ENCODE peak calls at places on chromosome 1, in four cellular contexts. Q is T-cell, K is left cardiac atrium, U is NCI-H2171. Y is an unnamed sample.

GRCh38 chr1:30728832-30729638 is 5.7 kb upstream of the MATN1 start:
- DNase-seq in Q (no peak), K (no peak), U (no peak), Y (no peak)

GRCh38 chr1:77514871-77515776 is 167.3 kb downstream of the ZZZ3 start:
- DNase-seq in Q (no peak), K (no peak), U (no peak), Y (no peak)

GRCh38 chr1:244210884-244211558 is 159.9 kb downstream of the ZBTB18 start:
- DNase-seq in Q (no peak), K (no peak), U (no peak), Y (no peak)

GRCh38 chr1:54314691-54315455 is 91.3 kb downstream of the SSBP3 start:
- DNase-seq in Q (no peak), K (no peak), U (peak), Y (peak)

GRCh38 chr1:119546641-119547040 is 39.6 kb downstream of the HSD3B1 start:
- DNase-seq in Q (no peak), K (no peak), U (no peak), Y (no peak)

GRCh38 chr1:94096797-94097549 is 24.0 kb downstream of the ABCA4 start:
- DNase-seq in Q (no peak), K (peak), U (no peak), Y (no peak)

GRCh38 chr1:234607091-234608025 is 2.6 kb downstream of the IRF2BP2 start:
- DNase-seq in Q (peak), K (no peak), U (peak), Y (no peak)

GRCh38 chr1:86926886-86927285 is 12.5 kb downstream of the HS2ST1 start:
- DNase-seq in Q (no peak), K (no peak), U (no peak), Y (no peak)

GRCh38 chr1:203607169-203607873 is 19.3 kb upstream of the ATP2B4 start:
- DNase-seq in Q (peak), K (peak), U (no peak), Y (no peak)

GRCh38 chr1:59967141-59967697 is 40.6 kb upstream of the CYP2J2 start:
- DNase-seq in Q (no peak), K (no peak), U (peak), Y (no peak)

GRCh38 chr1:183110466-183110865 is 75.6 kb upstream of the LAMC2 start:
- DNase-seq in Q (no peak), K (no peak), U (no peak), Y (no peak)

GRCh38 chr1:180911640-180912161 is 996 bp upstream of the KIAA1614 start:
- DNase-seq in Q (no peak), K (no peak), U (no peak), Y (no peak)

GRCh38 chr1:153565529-153566374 is at the start of gene S100A2:
- DNase-seq in Q (peak), K (peak), U (peak), Y (no peak)

GRCh38 chr1:231020139-231020601 is 19.9 kb downstream of the FAM89A start:
- DNase-seq in Q (no peak), K (no peak), U (no peak), Y (no peak)

GRCh38 chr1:161198206-161198876 is 513 bp downstream of the ADAMTS4 start:
- DNase-seq in Q (no peak), K (peak), U (no peak), Y (peak)

GRCh38 chr1:169745015-169745861 is 11.4 kb upstream of the SELE start:
- DNase-seq in Q (no peak), K (peak), U (no peak), Y (no peak)

GRCh38 chr1:119000371-119001180 is 12.4 kb upstream of the TBX15 start:
- DNase-seq in Q (no peak), K (peak), U (no peak), Y (no peak)

GRCh38 chr1:215114154-215114933 is 31.8 kb downstream of the KCNK2 start:
- DNase-seq in Q (no peak), K (no peak), U (no peak), Y (no peak)

Y was measured in NCI-H524 treated with DMSO at 0.1 percent for 48 hours.